ENCODE peak calls at places on chromosomes 11 and 22, in eight cellular contexts. K, H, T, Y, M, R, N and D are unnamed samples.

GRCh38 chr11:65279713-65280459 is 18.1 kb downstream of the POLA2 start:
- DNase-seq in K (peak), M (peak), Y (peak), T (no peak), N (peak), H (no peak), R (peak), D (no peak)

GRCh38 chr11:61297741-61298140 is 2.6 kb upstream of the VWCE start:
- DNase-seq in H (peak), M (peak), K (peak), R (no peak), Y (peak), N (peak), T (no peak), D (no peak)

GRCh38 chr11:16607675-16608644 is 130.5 kb upstream of the C11orf58 start:
- DNase-seq in K (peak), H (no peak), Y (peak), T (peak), M (peak), N (no peak), R (no peak), D (no peak)

GRCh38 chr22:49639956-49640355 is 187.7 kb downstream of the BRD1 start:
- DNase-seq in T (no peak), M (no peak), H (no peak), N (no peak), R (no peak), Y (no peak), K (no peak), D (no peak)

GRCh38 chr22:43476341-43476740 is 64.5 kb downstream of the MPPED1 start:
- DNase-seq in Y (no peak), M (no peak), K (no peak), N (no peak), H (no peak), R (no peak), T (no peak), D (no peak)

GRCh38 chr22:35140879-35141745 is 75.2 kb downstream of the ISX start:
- DNase-seq in M (no peak), Y (no peak), K (peak), N (no peak), R (no peak), H (no peak), T (no peak), D (no peak)

GRCh38 chr22:31250740-31251330 is 38.7 kb downstream of the LIMK2 start:
- DNase-seq in K (no peak), N (no peak), Y (peak), R (no peak), T (no peak), H (no peak), M (peak), D (no peak)

GRCh38 chr11:35274909-35275807 is 136.2 kb downstream of the CD44 start:
- DNase-seq in M (peak), H (peak), Y (peak), N (no peak), T (peak), R (no peak), K (peak), D (no peak)

GRCh38 chr22:38177926-38178604 is 3.6 kb downstream of the PLA2G6 start:
- DNase-seq in R (no peak), K (peak), H (no peak), M (peak), N (no peak), T (peak), Y (peak), D (no peak)

GRCh38 chr22:23380230-23380573 is 199.9 kb downstream of the IGLL1 start:
- DNase-seq in Y (no peak), T (no peak), M (no peak), K (no peak), H (no peak), R (no peak), N (no peak), D (no peak)

GRCh38 chr22:19303785-19304184 is 12.3 kb upstream of the CLTCL1 start:
- DNase-seq in M (no peak), T (no peak), N (no peak), Y (no peak), H (no peak), R (no peak), K (no peak), D (no peak)

GRCh38 chr11:134679592-134679991 is 267.6 kb upstream of the B3GAT1 start:
- DNase-seq in H (no peak), N (no peak), R (no peak), M (no peak), T (no peak), K (no peak), Y (no peak), D (no peak)

GRCh38 chr22:44901301-44901700 is 108.5 kb downstream of the PHF21B start:
- DNase-seq in Y (peak), M (peak), H (no peak), K (peak), N (no peak), T (no peak), R (no peak), D (no peak)

GRCh38 chr11:102116453-102117205 is 6.4 kb downstream of the YAP1 start:
- DNase-seq in Y (peak), K (no peak), T (no peak), R (no peak), H (no peak), M (peak), N (no peak), D (no peak)

GRCh38 chr11:114296190-114296978 is at the start of gene NNMT:
- DNase-seq in N (peak), K (peak), M (peak), Y (peak), T (no peak), R (no peak), H (no peak), D (no peak)

GRCh38 chr22:46010951-46011626 is 34.1 kb upstream of the WNT7B start:
- DNase-seq in R (no peak), M (no peak), H (peak), K (no peak), T (peak), N (no peak), Y (no peak), D (no peak)

GRCh38 chr22:50319503-50319951 is 7.3 kb downstream of the DENND6B start:
- DNase-seq in H (no peak), Y (no peak), R (no peak), M (no peak), T (no peak), K (no peak), N (no peak), D (no peak)

GRCh38 chr11:34466802-34467488 is 28.2 kb downstream of the CAT start:
- DNase-seq in T (no peak), R (no peak), N (no peak), M (no peak), Y (no peak), K (peak), H (no peak), D (no peak)

GRCh38 chr11:120575461-120575860 is 63.9 kb downstream of the GRIK4 start:
- DNase-seq in N (no peak), K (no peak), M (no peak), H (no peak), Y (no peak), R (no peak), T (no peak), D (no peak)

GRCh38 chr22:40040927-40041326 is 46.2 kb downstream of the FAM83F start:
- DNase-seq in N (peak), T (no peak), K (peak), R (no peak), M (peak), H (no peak), Y (peak), D (no peak)

GRCh38 chr11:12518606-12519385 is 141.4 kb downstream of the PARVA start:
- DNase-seq in H (no peak), N (no peak), K (no peak), Y (no peak), M (no peak), T (no peak), R (no peak), D (peak)

GRCh38 chr22:37634505-37635002 is 4.9 kb upstream of the SH3BP1 start:
- DNase-seq in T (no peak), R (no peak), K (peak), H (no peak), Y (peak), M (peak), N (no peak), D (no peak)

GRCh38 chr11:6673523-6673922 is 9.6 kb downstream of the MRPL17 start:
- DNase-seq in Y (no peak), R (no peak), T (no peak), H (no peak), M (no peak), K (no peak), N (no peak), D (no peak)

GRCh38 chr11:75069473-75069872 is 27.2 kb downstream of the OR2AT4 start:
- DNase-seq in Y (no peak), T (no peak), N (no peak), H (no peak), R (no peak), K (no peak), M (no peak), D (no peak)

GRCh38 chr22:20605328-20605727 is 97.9 kb downstream of the MED15 start:
- DNase-seq in R (no peak), N (no peak), K (no peak), T (no peak), H (no peak), Y (no peak), M (no peak), D (no peak)

GRCh38 chr11:42175203-42175602 is 715.8 kb upstream of the LRRC4C start:
- DNase-seq in M (no peak), H (no peak), T (no peak), Y (no peak), R (no peak), N (no peak), K (no peak), D (no peak)

GRCh38 chr22:25546242-25546641 is 18.2 kb upstream of the GRK3 start:
- DNase-seq in H (no peak), N (no peak), T (no peak), K (no peak), R (no peak), Y (no peak), M (no peak), D (no peak)

GRCh38 chr11:11265994-11266606 is 87.0 kb downstream of the CSNK2A3 start:
- DNase-seq in K (peak), N (no peak), Y (peak), H (no peak), R (peak), M (peak), T (no peak), D (peak)

GRCh38 chr11:36265793-36266628 is 23.2 kb downstream of the COMMD9 start:
- DNase-seq in Y (peak), M (peak), T (no peak), R (peak), K (peak), N (peak), H (no peak), D (peak)

GRCh38 chr11:29448246-29448877 is 568.5 kb downstream of the KCNA4 start:
- DNase-seq in Y (peak), R (no peak), T (no peak), K (peak), N (no peak), M (peak), H (peak), D (no peak)

GRCh38 chr22:35044607-35045390 is 21.2 kb upstream of the ISX start:
- DNase-seq in T (no peak), H (no peak), R (no peak), M (no peak), Y (no peak), N (no peak), K (no peak), D (no peak)

GRCh38 chr22:16917144-16918003 is 90.6 kb downstream of the GAB4 start:
- DNase-seq in R (peak), K (peak), N (peak), T (peak), Y (peak), M (no peak), H (peak), D (peak)

GRCh38 chr22:37069719-37070118 is 18.2 kb downstream of the KCTD17 start:
- DNase-seq in K (no peak), R (no peak), H (no peak), T (no peak), N (no peak), M (no peak), Y (no peak), D (no peak)